ENCODE peak calls at places on chromosomes 13 and 19, in eight cellular contexts. Q is B cell; H is stimulated activated CD8-positive, alpha-beta memory T cell treated with anti-CD3 and anti-CD28 coated beads, Interleukin-7, amount 100 ng/mL, for 1 hour; J is glutamatergic neuron; U is NCI-H2107; M is astrocyte of the cerebellum; Y is pancreas; D is CD4-positive, alpha-beta memory T cell. V is an unnamed sample.

GRCh38 chr19:55563261-55563690 is 17.4 kb downstream of the ZNF579 start:
- DNase-seq in Q (no peak), H (no peak), J (no peak), U (no peak), M (no peak), Y (no peak), D (no peak), V (no peak)

GRCh38 chr19:3348042-3348441 is 18.3 kb upstream of the NFIC start:
- DNase-seq in Q (no peak), H (no peak), J (no peak), U (no peak), M (no peak), Y (no peak), D (no peak), V (no peak)

GRCh38 chr13:106340249-106340648 is 195.2 kb downstream of the EFNB2 start:
- DNase-seq in Q (no peak), H (no peak), J (no peak), U (no peak), M (no peak), Y (no peak), D (no peak), V (no peak)

GRCh38 chr13:63305641-63306133 is 1890.0 kb upstream of the PCDH20 start:
- DNase-seq in Q (no peak), H (no peak), J (no peak), U (no peak), M (no peak), Y (peak; percentile 55), D (no peak), V (no peak)

GRCh38 chr19:28393574-28394336 is 819.2 kb downstream of the UQCRFS1 start:
- DNase-seq in Q (no peak), H (no peak), J (no peak), U (no peak), M (no peak), Y (no peak), D (no peak), V (no peak)

GRCh38 chr19:6743071-6743470 is 3.6 kb downstream of the TRIP10 start:
- DNase-seq in Q (no peak), H (no peak), J (no peak), U (no peak), M (no peak), Y (no peak), D (no peak), V (no peak)

GRCh38 chr19:1672038-1672768 is 19.8 kb upstream of the TCF3 start:
- DNase-seq in Q (peak; percentile 71), H (peak; percentile 35), J (peak; percentile 69), U (no peak), M (no peak), Y (peak; percentile 82), D (no peak), V (peak; percentile 74)

GRCh38 chr13:34076943-34077703 is 259.2 kb downstream of the RFC3 start:
- DNase-seq in Q (no peak), H (no peak), J (no peak), U (no peak), M (peak; percentile 5), Y (no peak), D (no peak), V (no peak)

GRCh38 chr19:7605490-7606222 is 10.0 kb downstream of the CAMSAP3 start:
- DNase-seq in Q (no peak), H (no peak), J (no peak), U (no peak), M (no peak), Y (no peak), D (no peak), V (no peak)

GRCh38 chr19:1882089-1882785 is 3.1 kb downstream of the ABHD17A start:
- DNase-seq in Q (no peak), H (peak; percentile 52), J (no peak), U (no peak), M (no peak), Y (no peak), D (peak; percentile 95), V (peak; percentile 61)